ENCODE peak calls at places on chromosomes 1 and 21, in five cellular contexts. R is A172, G is GM12891, K is ureter, H is NCI-H69. F is an unnamed sample.

GRCh38 chr1:226034482-226034881 is 28.0 kb upstream of the H3-3A start:
- DNase-seq in R (peak; percentile 48), G (no peak), K (peak; percentile 83), H (no peak), F (no peak)

GRCh38 chr1:226487921-226488320 is 60.6 kb upstream of the STUM start:
- DNase-seq in R (no peak), G (no peak), K (no peak), H (no peak), F (no peak)

GRCh38 chr1:30735668-30736498 is 12.5 kb upstream of the MATN1 start:
- DNase-seq in R (no peak), G (no peak), K (no peak), H (no peak), F (no peak)

GRCh38 chr1:119318466-119319309 is 49.9 kb upstream of the HAO2 start:
- DNase-seq in R (no peak), G (no peak), K (no peak), H (no peak), F (no peak)

GRCh38 chr1:111738133-111738435 is 1.1 kb downstream of the INKA2 start:
- DNase-seq in R (no peak), G (no peak), K (no peak), H (no peak), F (no peak)

GRCh38 chr1:36446261-36446660 is 4.0 kb downstream of the OSCP1 start:
- DNase-seq in R (no peak), G (no peak), K (no peak), H (peak; percentile 55), F (peak; percentile 65)

GRCh38 chr1:24643362-24644346 is 552 bp downstream of the SRRM1 start:
- DNase-seq in R (peak; percentile 2), G (peak; percentile 31), K (peak; percentile 52), H (peak; percentile 52), F (peak; percentile 46)

GRCh38 chr1:39407889-39408640 is 83.4 kb upstream of the BMP8A start:
- DNase-seq in R (no peak), G (no peak), K (no peak), H (no peak), F (peak; percentile 91)

GRCh38 chr1:24502168-24503002 is at the start of gene RCAN3:
- DNase-seq in R (peak; percentile 59), G (peak; percentile 94), K (peak; percentile 86), H (peak; percentile 93), F (peak; percentile 95)

GRCh38 chr21:18356801-18357200 is 46.8 kb downstream of the TMPRSS15 start:
- DNase-seq in R (no peak), G (no peak), K (no peak), H (no peak), F (no peak)

GRCh38 chr1:27536767-27537166 is 46.8 kb upstream of the WASF2 start:
- DNase-seq in R (peak; percentile 79), G (no peak), K (no peak), H (peak; percentile 84), F (peak; percentile 92)

GRCh38 chr1:25003457-25004190 is 73.5 kb upstream of the RUNX3 start:
- DNase-seq in R (no peak), G (no peak), K (no peak), H (no peak), F (no peak)

GRCh38 chr1:159944623-159945455 is 574 bp downstream of the IGSF9 start:
- DNase-seq in R (no peak), G (no peak), K (no peak), H (peak; percentile 84), F (no peak)

GRCh38 chr1:159953866-159954515 is at the start of gene SLAMF9:
- DNase-seq in R (peak; percentile 78), G (no peak), K (no peak), H (no peak), F (no peak)

GRCh38 chr1:32600034-32600433 is 50.3 kb downstream of the ZBTB8OS start:
- DNase-seq in R (no peak), G (no peak), K (no peak), H (no peak), F (no peak)

GRCh38 chr1:109704173-109704572 is 7.9 kb upstream of the GSTM5 start:
- DNase-seq in R (no peak), G (no peak), K (peak; percentile 31), H (no peak), F (no peak)

F was measured in left kidney.